ENCODE peak calls at places on chromosomes 12 and 14, in five cellular contexts. D, Z, G, Y and W are unnamed samples.

GRCh38 chr14:74583689-74584434 is 28.2 kb downstream of the LTBP2 start:
- DNase-seq in D (peak; percentile 84), Z (peak; percentile 70), G (peak; percentile 48), Y (no peak), W (no peak)

GRCh38 chr12:109998241-109998903 is 858 bp upstream of the ANKRD13A start:
- DNase-seq in D (no peak), Z (no peak), G (no peak), Y (no peak), W (no peak)

GRCh38 chr12:46664771-46665287 is 161.0 kb downstream of the SLC38A4 start:
- DNase-seq in D (peak; percentile 66), Z (peak; percentile 86), G (peak; percentile 86), Y (no peak), W (no peak)

GRCh38 chr14:35346738-35347322 is 54.6 kb downstream of the PSMA6 start:
- DNase-seq in D (no peak), Z (no peak), G (no peak), Y (no peak), W (no peak)

GRCh38 chr12:71870409-71870808 is 30.9 kb downstream of the TBC1D15 start:
- DNase-seq in D (no peak), Z (no peak), G (no peak), Y (no peak), W (no peak)

GRCh38 chr14:80638620-80639215 is 302.8 kb downstream of the CEP128 start:
- DNase-seq in D (peak; percentile 27), Z (peak; percentile 71), G (peak; percentile 50), Y (no peak), W (no peak)

GRCh38 chr14:103898204-103898603 is 30.1 kb upstream of the TDRD9 start:
- DNase-seq in D (no peak), Z (no peak), G (no peak), Y (no peak), W (no peak)

GRCh38 chr14:89941830-89942377 is 12.6 kb downstream of the EFCAB11 start:
- DNase-seq in D (no peak), Z (no peak), G (no peak), Y (no peak), W (no peak)

GRCh38 chr12:565589-566105 is 97.6 kb downstream of the NINJ2 start:
- DNase-seq in D (no peak), Z (no peak), G (no peak), Y (no peak), W (no peak)

GRCh38 chr14:60356921-60357550 is 108.0 kb downstream of the PPM1A start:
- DNase-seq in D (no peak), Z (no peak), G (no peak), Y (peak; percentile 13), W (no peak)

GRCh38 chr14:22558221-22558913 is 30.7 kb downstream of the DAD1 start:
- DNase-seq in D (no peak), Z (no peak), G (no peak), Y (peak; percentile 30), W (no peak)

GRCh38 chr14:31944256-31945073 is 132.6 kb upstream of the ARHGAP5 start:
- DNase-seq in D (peak; percentile 19), Z (no peak), G (no peak), Y (no peak), W (no peak)

GRCh38 chr14:75053396-75054289 is 2.4 kb upstream of the MLH3 start:
- DNase-seq in D (no peak), Z (no peak), G (peak; percentile 52), Y (no peak), W (no peak)

GRCh38 chr12:661720-662486 is 1.3 kb downstream of the NINJ2 start:
- DNase-seq in D (no peak), Z (no peak), G (no peak), Y (no peak), W (no peak)

GRCh38 chr14:101033446-101034165 is 130.1 kb upstream of the RTL1 start:
- DNase-seq in D (no peak), Z (no peak), G (no peak), Y (no peak), W (no peak)

GRCh38 chr14:100019156-100019882 is 45.9 kb upstream of the EVL start:
- DNase-seq in D (peak; percentile 29), Z (peak; percentile 51), G (no peak), Y (no peak), W (no peak)

GRCh38 chr14:31582286-31582691 is 21.1 kb downstream of the NUBPL start:
- DNase-seq in D (no peak), Z (no peak), G (peak; percentile 58), Y (no peak), W (no peak)

GRCh38 chr14:29240046-29240445 is 473.5 kb downstream of the FOXG1 start:
- DNase-seq in D (no peak), Z (peak; percentile 19), G (peak; percentile 95), Y (no peak), W (no peak)

GRCh38 chr12:76003263-76003640 is 28.3 kb downstream of the PHLDA1 start:
- DNase-seq in D (no peak), Z (no peak), G (no peak), Y (no peak), W (no peak)

GRCh38 chr14:104230946-104231345 is 92.6 kb downstream of the KIF26A start:
- DNase-seq in D (no peak), Z (no peak), G (no peak), Y (no peak), W (no peak)

GRCh38 chr14:22383515-22384166 is 205.4 kb downstream of the DAD1 start:
- DNase-seq in D (no peak), Z (no peak), G (no peak), Y (no peak), W (no peak)

GRCh38 chr12:19916193-19916498 is 452.2 kb upstream of the PDE3A start:
- DNase-seq in D (no peak), Z (no peak), G (no peak), Y (no peak), W (no peak)

GRCh38 chr12:94987806-94988205 is 15.7 kb downstream of the NDUFA12 start:
- DNase-seq in D (no peak), Z (no peak), G (no peak), Y (no peak), W (no peak)

GRCh38 chr14:36162267-36162666 is 14.3 kb downstream of the PTCSC3 start:
- DNase-seq in D (no peak), Z (no peak), G (no peak), Y (no peak), W (no peak)

GRCh38 chr12:32870716-32871115 is 25.9 kb downstream of the PKP2 start:
- DNase-seq in D (no peak), Z (no peak), G (no peak), Y (no peak), W (no peak)

GRCh38 chr12:116594325-116595038 is 35.3 kb downstream of the MAP1LC3B2 start:
- DNase-seq in D (no peak), Z (no peak), G (no peak), Y (no peak), W (no peak)

GRCh38 chr12:68445836-68446235 is 113.7 kb upstream of the MDM1 start:
- DNase-seq in D (no peak), Z (no peak), G (peak; percentile 67), Y (no peak), W (no peak)

GRCh38 chr14:103551338-103551762 is 11.1 kb downstream of the BAG5 start:
- DNase-seq in D (no peak), Z (no peak), G (no peak), Y (no peak), W (no peak)

GRCh38 chr12:85155791-85156190 is 119.6 kb downstream of the LRRIQ1 start:
- DNase-seq in D (no peak), Z (peak; percentile 22), G (peak; percentile 42), Y (no peak), W (no peak)

GRCh38 chr14:103521438-103521961 is 1.1 kb downstream of the CKB start:
- DNase-seq in D (no peak), Z (no peak), G (no peak), Y (no peak), W (no peak)

GRCh38 chr14:68874746-68875155 is 81.9 kb upstream of the ZFP36L1 start:
- DNase-seq in D (no peak), Z (no peak), G (peak; percentile 31), Y (no peak), W (no peak)

GRCh38 chr14:90416649-90417237 is 19.9 kb downstream of the CALM1 start:
- DNase-seq in D (no peak), Z (no peak), G (no peak), Y (no peak), W (no peak)

GRCh38 chr14:24181251-24182077 is 7.2 kb downstream of the IPO4 start:
- DNase-seq in D (no peak), Z (no peak), G (no peak), Y (no peak), W (no peak)

DNA sequence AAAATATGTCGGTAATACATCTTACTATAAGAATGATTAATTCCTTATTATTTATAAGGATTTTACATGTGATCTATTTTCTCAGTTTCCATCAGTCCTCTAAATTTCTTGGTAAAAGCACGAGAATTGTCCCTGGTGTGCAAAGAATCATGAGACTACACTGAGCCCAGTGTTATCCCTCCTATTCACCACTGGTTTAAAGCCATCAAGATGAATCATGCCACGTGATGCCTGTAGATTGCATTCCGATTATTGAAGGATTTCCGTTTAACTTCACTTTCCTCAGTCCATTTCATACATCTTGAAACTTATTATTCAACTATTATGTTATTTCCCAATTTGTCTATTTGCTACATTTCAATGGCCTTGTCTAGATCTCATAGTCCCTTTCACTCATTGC is 601.9 kb downstream of the GALC start:
- DNase-seq in D (no peak), Z (no peak), G (no peak), Y (no peak), W (no peak)
- TF ChIP-seq CTCF in D (no peak), Z (no peak), G (no peak), Y (no peak), W (no peak)

GRCh38 chr12:131900397-131900796 is 6.0 kb downstream of the ULK1 start:
- DNase-seq in D (no peak), Z (no peak), G (no peak), Y (no peak), W (no peak)

GRCh38 chr12:131904346-131904745 is 9.9 kb downstream of the ULK1 start:
- DNase-seq in D (no peak), Z (no peak), G (no peak), Y (no peak), W (no peak)

GRCh38 chr12:131901431-131902331 is 7.3 kb downstream of the ULK1 start:
- DNase-seq in D (no peak), Z (no peak), G (no peak), Y (no peak), W (no peak)

GRCh38 chr12:131903270-131904255 is 9.1 kb downstream of the ULK1 start:
- DNase-seq in D (no peak), Z (no peak), G (no peak), Y (no peak), W (no peak)

GRCh38 chr12:131902332-131903241 is 8.2 kb downstream of the ULK1 start:
- DNase-seq in D (no peak), Z (no peak), G (no peak), Y (no peak), W (no peak)
- TF ChIP-seq CTCF in D (no peak), Z (no peak), G (no peak), Y (no peak), W (no peak)

GRCh38 chr12:30624009-30624408 is 71.7 kb downstream of the IPO8 start:
- DNase-seq in D (no peak), Z (no peak), G (no peak), Y (no peak), W (no peak)
- TF ChIP-seq CTCF in D (no peak), Z (no peak), G (no peak), Y (no peak), W (no peak)

DNA sequence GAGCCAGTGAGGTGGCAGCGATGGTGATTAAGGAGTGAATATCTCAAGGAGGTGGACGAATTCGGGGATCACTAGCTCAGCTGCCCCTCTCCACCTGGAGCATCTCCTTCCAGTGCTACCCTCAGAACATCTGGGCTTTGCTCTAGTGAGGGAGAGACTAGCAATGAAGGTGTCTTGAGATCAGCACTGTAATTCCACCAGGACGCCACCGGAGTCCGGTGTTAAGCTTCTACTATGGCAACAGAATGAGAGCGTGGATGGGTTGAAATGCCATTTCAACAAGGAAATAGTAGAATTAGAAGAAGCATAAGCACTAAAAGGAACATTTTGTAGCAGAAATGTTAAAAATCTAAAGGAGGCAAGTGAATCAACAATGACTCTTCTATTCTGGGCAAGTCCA is 61.1 kb downstream of the NTF3 start:
- DNase-seq in D (no peak), Z (no peak), G (no peak), Y (no peak), W (no peak)
- TF ChIP-seq CTCF in D (no peak), Z (no peak), G (no peak), Y (no peak), W (no peak)